ENCODE peak calls at places on chromosome 16, in four cellular contexts. C is fibroblast of pulmonary artery, W is heart right ventricle, T is transverse colon. E is an unnamed sample.

GRCh38 chr16:51410125-51410524 is 259.1 kb upstream of the SALL1 start:
- DNase-seq in C (no peak), T (no peak), W (no peak), E (no peak)

GRCh38 chr16:23268561-23268960 is 33.5 kb upstream of the SCNN1B start:
- DNase-seq in T (no peak), W (no peak), C (no peak), E (no peak)

GRCh38 chr16:88533945-88534641 is 36.1 kb upstream of the ZC3H18 start:
- DNase-seq in W (peak), T (peak), C (peak), E (peak)

GRCh38 chr16:71499775-71500364 is 10.7 kb upstream of the ZNF19 start:
- DNase-seq in W (no peak), C (peak), T (peak), E (peak)

GRCh38 chr16:81448154-81449131 is 3.8 kb downstream of the CMIP start:
- DNase-seq in W (no peak), C (no peak), T (peak), E (peak)

GRCh38 chr16:12639044-12639443 is 164.6 kb downstream of the CPPED1 start:
- DNase-seq in T (no peak), C (peak), W (no peak), E (peak)

GRCh38 chr16:23254338-23254737 is 47.8 kb upstream of the SCNN1B start:
- DNase-seq in C (no peak), T (no peak), W (no peak), E (peak)

GRCh38 chr16:12235110-12235509 is 258.6 kb downstream of the SNX29 start:
- DNase-seq in W (no peak), T (no peak), C (no peak), E (no peak)

GRCh38 chr16:24851700-24852099 is 5.9 kb downstream of the SLC5A11 start:
- DNase-seq in C (no peak), W (no peak), T (no peak), E (no peak)

GRCh38 chr16:13036600-13036999 is 135.2 kb downstream of the SHISA9 start:
- DNase-seq in T (no peak), C (peak), W (peak), E (peak)

GRCh38 chr16:57304169-57305061 is 19.9 kb upstream of the PLLP start:
- DNase-seq in C (peak), W (no peak), T (peak), E (peak)

GRCh38 chr16:14374451-14375131 is 255.5 kb downstream of the PARN start:
- DNase-seq in W (no peak), C (no peak), T (no peak), E (no peak)

GRCh38 chr16:83031524-83031923 is 404.8 kb downstream of the CDH13 start:
- DNase-seq in C (no peak), T (no peak), W (no peak), E (no peak)

GRCh38 chr16:84277244-84277823 is 17.3 kb upstream of the WFDC1 start:
- DNase-seq in W (peak), C (peak), T (peak), E (peak)

GRCh38 chr16:23694707-23695373 is 16.2 kb downstream of the PLK1 start:
- DNase-seq in T (no peak), W (no peak), C (peak), E (no peak)

GRCh38 chr16:83939266-83939856 is 13.7 kb upstream of the OSGIN1 start:
- DNase-seq in T (no peak), C (no peak), W (no peak), E (no peak)

GRCh38 chr16:66740533-66740932 is 10.9 kb downstream of the DYNC1LI2 start:
- DNase-seq in W (no peak), C (peak), T (peak), E (no peak)

GRCh38 chr16:29680180-29680598 is 1.2 kb downstream of the QPRT start:
- DNase-seq in W (no peak), C (no peak), T (peak), E (no peak)

GRCh38 chr16:50372611-50373344 is 4.0 kb upstream of the BRD7 start:
- DNase-seq in C (no peak), W (peak), T (peak), E (no peak)

GRCh38 chr16:59249049-59249448 is 514.9 kb upstream of the GOT2 start:
- DNase-seq in T (no peak), W (no peak), C (no peak), E (no peak)

GRCh38 chr16:69610356-69610755 is 44.6 kb downstream of the NFAT5 start:
- DNase-seq in C (no peak), T (no peak), W (no peak), E (no peak)

GRCh38 chr16:79751785-79752184 is 151.2 kb upstream of the MAF start:
- DNase-seq in W (no peak), C (peak), T (peak), E (peak)

GRCh38 chr16:17568239-17568638 is 97.5 kb upstream of the XYLT1 start:
- DNase-seq in C (no peak), W (no peak), T (no peak), E (no peak)

GRCh38 chr16:51391798-51392511 is 240.9 kb upstream of the SALL1 start:
- DNase-seq in C (peak), W (no peak), T (no peak), E (no peak)

GRCh38 chr16:48904333-48904732 is 294.4 kb upstream of the N4BP1 start:
- DNase-seq in T (no peak), W (no peak), C (no peak), E (no peak)
- TF ChIP-seq CTCF in T (no peak), W (no peak), C (no peak), E (no peak)

DNA sequence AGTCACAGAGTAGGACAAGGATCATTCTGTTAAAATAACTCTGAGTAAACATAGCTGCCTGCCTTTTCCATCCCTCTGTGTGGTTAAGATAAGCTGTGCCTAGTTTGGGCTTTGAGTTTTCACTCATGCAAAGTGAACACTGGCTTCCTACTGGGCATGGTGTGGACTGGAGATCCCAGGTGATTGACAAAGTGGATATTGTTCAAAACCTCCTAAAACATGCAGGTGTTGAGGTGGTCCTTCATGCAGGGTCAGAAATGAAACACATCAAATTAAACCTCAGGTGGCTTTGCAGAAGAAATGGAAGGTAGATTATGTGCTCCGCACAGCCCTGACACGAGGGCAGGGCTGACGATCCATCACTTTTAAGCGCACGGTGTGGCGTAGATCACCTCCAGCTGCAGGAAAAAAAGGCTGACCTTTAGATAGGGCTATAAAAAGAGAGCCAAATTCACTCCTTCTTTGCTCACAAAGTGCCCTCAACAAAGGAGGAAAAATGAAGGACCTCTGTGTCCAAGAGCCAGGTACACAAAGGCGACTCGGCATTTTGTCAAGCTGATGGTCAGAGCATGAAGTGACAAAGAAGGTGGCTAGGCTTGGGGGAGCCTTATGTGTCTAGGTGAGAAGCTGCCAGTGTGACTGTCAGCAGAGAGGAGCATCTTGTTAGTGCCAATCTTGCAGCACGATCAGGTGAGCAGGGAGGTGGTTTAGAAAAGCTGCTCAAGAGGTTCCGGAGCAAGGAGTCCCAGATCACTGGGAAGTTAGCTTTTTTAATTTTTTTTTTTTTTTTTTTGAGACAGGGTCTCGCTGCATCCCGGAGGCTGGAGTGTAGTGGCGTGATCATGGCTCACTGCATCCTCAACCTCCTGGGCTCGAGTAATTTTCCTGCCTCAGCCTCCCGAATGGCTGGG is 19.9 kb upstream of the ITPRIPL2 start:
- DNase-seq in W (no peak), T (no peak), C (no peak), E (no peak)
- TF ChIP-seq CTCF in W (no peak), T (no peak), C (no peak), E (no peak)

DNA sequence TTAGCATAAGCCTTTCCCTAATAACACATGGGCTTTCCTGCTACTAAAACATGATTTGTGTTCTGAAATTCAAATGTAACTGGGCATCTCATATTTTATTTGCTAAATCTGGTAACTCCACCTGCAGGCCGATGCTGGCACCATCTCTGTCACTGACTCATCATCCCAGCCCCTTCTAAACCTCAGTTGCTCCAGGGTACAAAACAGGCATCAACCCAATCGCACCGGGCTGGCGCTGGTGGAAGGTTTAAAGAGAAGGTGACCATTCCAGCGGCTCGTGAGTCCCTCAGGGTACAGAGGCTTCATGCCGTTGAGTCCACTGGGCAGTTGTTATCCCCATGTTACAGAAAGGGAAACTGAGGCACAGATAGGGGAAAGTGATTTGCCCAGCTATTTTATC is 27.1 kb downstream of the PPL start:
- DNase-seq in T (no peak), W (no peak), C (no peak), E (peak)
- TF ChIP-seq CTCF in T (no peak), W (no peak), C (no peak), E (no peak)

DNA sequence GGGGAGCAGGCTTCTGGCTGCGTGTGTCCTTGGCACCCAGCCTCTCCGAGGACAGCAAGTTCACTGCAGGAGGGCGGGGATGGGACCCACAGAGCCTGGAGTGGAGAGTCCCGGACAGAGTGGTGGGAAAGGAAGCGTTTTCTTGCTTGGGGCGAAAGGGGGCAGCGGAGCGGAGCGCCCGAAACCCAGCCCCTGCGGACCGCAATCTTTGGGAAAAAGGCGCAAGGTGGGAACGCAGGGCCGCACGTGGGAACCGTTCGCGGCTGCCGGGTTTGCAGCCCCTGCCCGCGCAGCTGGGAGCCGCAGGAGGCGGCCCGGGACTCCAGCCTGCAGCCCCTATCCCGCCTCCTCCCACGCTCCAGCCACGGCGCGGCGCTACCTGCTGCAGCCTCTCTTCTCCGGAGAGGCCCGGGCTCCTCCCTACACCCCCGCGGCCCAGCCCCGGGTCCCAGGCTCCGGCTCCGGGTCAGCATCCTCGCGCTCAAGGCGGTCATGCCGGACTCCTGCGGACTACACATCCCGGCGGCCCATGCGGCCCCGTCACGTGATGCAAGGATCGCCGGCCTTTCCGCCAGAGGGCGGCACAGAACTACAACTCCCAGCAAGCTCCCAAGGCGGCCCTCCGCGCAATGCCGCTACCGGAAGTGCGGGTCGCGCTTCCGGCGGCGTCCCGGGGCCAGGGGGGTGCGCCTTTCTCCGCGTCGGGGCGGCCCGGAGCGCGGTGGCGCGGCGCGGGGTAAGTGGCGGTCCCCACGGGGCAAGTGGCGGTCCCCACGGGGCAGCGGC is at the start of the genes NTHL1 and TSC2:
- DNase-seq in C (peak), T (peak), W (peak), E (peak)
- TF ChIP-seq CTCF in C (peak), T (peak), W (peak), E (peak)

DNA sequence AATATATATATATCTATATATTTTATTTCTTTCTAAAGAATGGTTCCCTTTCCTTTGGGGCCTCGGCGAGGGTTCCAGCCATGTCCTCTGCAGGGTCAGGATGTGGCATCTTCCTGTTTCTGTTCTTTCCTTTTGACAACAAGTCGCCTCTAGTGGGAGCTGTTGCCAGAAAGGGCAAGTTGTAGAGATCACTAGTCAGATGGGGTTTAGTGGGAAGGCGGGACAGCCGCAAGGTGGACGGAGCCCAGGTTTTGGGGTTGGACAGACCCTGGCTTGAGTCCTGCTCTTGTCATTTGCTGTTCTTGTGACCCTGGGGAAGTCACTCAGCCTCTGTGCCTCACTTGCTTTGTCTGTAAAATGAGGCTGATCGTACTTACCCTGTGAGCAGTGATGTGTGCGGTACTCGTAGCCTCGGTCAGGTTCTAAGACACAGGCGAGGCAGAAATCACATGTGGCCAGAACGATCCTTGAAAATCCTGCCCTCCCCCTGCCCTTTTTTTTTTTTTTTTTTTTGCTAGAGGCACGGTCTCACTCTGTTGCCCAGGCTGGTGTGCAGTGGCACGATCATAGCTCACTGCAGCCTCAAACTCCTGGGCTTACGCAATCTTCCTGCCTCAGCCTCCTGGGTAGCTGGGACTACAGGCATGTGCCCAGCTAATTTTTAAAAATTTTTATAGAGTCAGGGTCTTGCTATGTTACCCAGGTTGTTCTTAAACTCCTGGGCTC is 80.1 kb downstream of the ABCC6 start:
- DNase-seq in T (no peak), W (no peak), C (no peak), E (peak)
- TF ChIP-seq CTCF in T (no peak), W (peak), C (peak), E (no peak)

GRCh38 chr16:85555549-85556455 is 57.3 kb upstream of the GSE1 start:
- DNase-seq in C (peak), W (peak), T (peak), E (peak)

GRCh38 chr16:85556456-85557082 is 56.6 kb upstream of the GSE1 start:
- DNase-seq in T (peak), C (no peak), W (peak), E (peak)

GRCh38 chr16:85554791-85555548 is 58.2 kb upstream of the GSE1 start:
- DNase-seq in W (peak), C (peak), T (peak), E (peak)

GRCh38 chr16:85557976-85558589 is 55.0 kb upstream of the GSE1 start:
- DNase-seq in C (no peak), T (peak), W (no peak), E (peak)

DNA sequence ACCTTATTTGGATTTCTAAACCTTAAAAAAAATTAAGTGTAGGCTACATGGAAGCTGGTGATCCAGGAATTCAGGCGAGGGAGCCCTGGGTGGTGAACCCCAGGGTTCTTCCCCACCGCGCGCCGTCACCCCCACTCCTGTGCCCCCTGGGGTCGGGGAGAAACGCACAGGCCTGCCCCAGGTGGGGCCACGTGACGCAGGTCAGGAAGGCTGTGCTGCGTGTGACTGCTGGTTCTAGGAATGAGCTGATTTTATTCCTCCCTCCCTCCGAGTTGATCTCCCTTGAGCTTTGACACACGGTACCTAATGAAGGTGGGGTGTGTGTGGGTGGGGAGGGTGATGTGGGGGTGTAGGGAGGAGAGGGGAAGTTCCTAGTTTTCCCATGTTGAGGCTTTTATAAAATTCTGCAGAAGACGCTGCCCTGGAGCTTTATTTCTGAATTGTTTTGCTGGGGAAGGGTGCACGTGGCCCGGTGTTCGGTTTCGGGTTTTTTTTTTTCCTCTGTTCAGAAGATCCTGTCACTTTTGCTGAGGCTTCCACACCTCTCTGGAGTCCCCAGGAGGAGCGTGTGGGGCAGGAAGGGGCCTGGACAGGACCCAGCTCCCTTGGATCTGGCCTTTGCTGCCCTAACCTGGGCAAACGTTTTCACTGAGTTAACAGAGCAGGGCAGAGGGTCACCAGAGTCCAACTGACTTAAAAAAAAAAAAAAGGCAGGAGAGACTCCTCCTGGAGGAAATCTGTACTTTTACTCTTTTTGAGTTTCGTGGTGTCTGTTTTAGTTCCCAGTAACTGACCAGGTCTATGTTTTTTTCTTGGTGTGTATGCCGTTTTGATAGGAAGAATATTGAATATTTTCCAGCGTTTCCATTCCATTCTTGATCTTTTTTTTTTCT is 55.8 kb upstream of the GSE1 start:
- DNase-seq in T (peak), C (peak), W (no peak), E (peak)
- TF ChIP-seq CTCF in T (peak), C (peak), W (no peak), E (peak)

GRCh38 chr16:21603920-21604319 is 4.5 kb downstream of the METTL9 start:
- DNase-seq in C (peak), W (no peak), T (no peak), E (no peak)
- TF ChIP-seq CTCF in C (no peak), W (no peak), T (no peak), E (no peak)

GRCh38 chr16:27268376-27269299 is at the start of gene NSMCE1:
- DNase-seq in T (peak), W (peak), C (peak), E (peak)
- TF ChIP-seq CTCF in T (peak), W (peak), C (peak), E (no peak)

E was measured in MCF 10A.